ENCODE peak calls at places on chromosomes 16 and 17, in eight cellular contexts. One of them, this sample, is unnamed.

GRCh38 chr17:81061027-81061426 is 26.1 kb downstream of the BAIAP2 start:
- DNase-seq in NCI-H2081: no peak
- DNase-seq in tibial artery: no peak
- DNase-seq in renal cortical epithelial cell: no peak
- DNase-seq in right cardiac atrium: no peak
- DNase-seq in HCT116: no peak
- DNase-seq in PC-9: no peak
- DNase-seq in HS-27A: no peak
- DNase-seq in this sample: no peak

GRCh38 chr17:48816774-48817590 is at the start of gene TTLL6:
- DNase-seq in tibial artery: peak; percentile 84
- DNase-seq in right cardiac atrium: peak; percentile 89
- DNase-seq in renal cortical epithelial cell: peak; percentile 73
- DNase-seq in HCT116: peak; percentile 89
- DNase-seq in NCI-H2081: peak; percentile 99
- DNase-seq in HS-27A: no peak
- DNase-seq in PC-9: peak; percentile 88
- DNase-seq in this sample: peak; percentile 86

GRCh38 chr16:22732315-22732840 is 81.6 kb upstream of the HS3ST2 start:
- DNase-seq in NCI-H2081: no peak
- DNase-seq in right cardiac atrium: no peak
- DNase-seq in tibial artery: no peak
- DNase-seq in PC-9: no peak
- DNase-seq in HS-27A: no peak
- DNase-seq in renal cortical epithelial cell: no peak
- DNase-seq in HCT116: no peak
- DNase-seq in this sample: no peak

GRCh38 chr17:72901657-72902056 is 190.8 kb downstream of the SLC39A11 start:
- DNase-seq in HS-27A: no peak
- DNase-seq in PC-9: no peak
- DNase-seq in renal cortical epithelial cell: no peak
- DNase-seq in right cardiac atrium: no peak
- DNase-seq in HCT116: no peak
- DNase-seq in NCI-H2081: no peak
- DNase-seq in tibial artery: no peak
- DNase-seq in this sample: no peak

GRCh38 chr17:81230043-81230820 is 7.5 kb upstream of the CEP131 start:
- DNase-seq in PC-9: no peak
- DNase-seq in NCI-H2081: no peak
- DNase-seq in renal cortical epithelial cell: no peak
- DNase-seq in right cardiac atrium: peak; percentile 10
- DNase-seq in tibial artery: peak; percentile 66
- DNase-seq in HCT116: no peak
- DNase-seq in HS-27A: no peak
- DNase-seq in this sample: peak; percentile 26

GRCh38 chr17:42180922-42181850 is at the start of gene KCNH4:
- DNase-seq in NCI-H2081: peak; percentile 89
- DNase-seq in HS-27A: peak; percentile 55
- DNase-seq in right cardiac atrium: peak; percentile 86
- DNase-seq in renal cortical epithelial cell: peak; percentile 47
- DNase-seq in HCT116: peak; percentile 34
- DNase-seq in PC-9: no peak
- DNase-seq in tibial artery: peak; percentile 80
- DNase-seq in this sample: peak; percentile 29

GRCh38 chr16:23832882-23833281 is 2.9 kb upstream of the PRKCB start:
- DNase-seq in HCT116: no peak
- DNase-seq in tibial artery: no peak
- DNase-seq in HS-27A: no peak
- DNase-seq in renal cortical epithelial cell: no peak
- DNase-seq in PC-9: no peak
- DNase-seq in NCI-H2081: no peak
- DNase-seq in right cardiac atrium: no peak
- DNase-seq in this sample: no peak

GRCh38 chr17:17561408-17562144 is 29.9 kb downstream of the PEMT start:
- DNase-seq in right cardiac atrium: peak; percentile 76
- DNase-seq in HCT116: no peak
- DNase-seq in tibial artery: peak; percentile 74
- DNase-seq in PC-9: no peak
- DNase-seq in renal cortical epithelial cell: peak; percentile 86
- DNase-seq in HS-27A: no peak
- DNase-seq in NCI-H2081: no peak
- DNase-seq in this sample: peak; percentile 59

GRCh38 chr17:49583889-49584288 is 8.2 kb downstream of the NXPH3 start:
- DNase-seq in PC-9: no peak
- DNase-seq in right cardiac atrium: no peak
- DNase-seq in NCI-H2081: no peak
- DNase-seq in renal cortical epithelial cell: no peak
- DNase-seq in tibial artery: no peak
- DNase-seq in HS-27A: no peak
- DNase-seq in HCT116: no peak
- DNase-seq in this sample: no peak

This sample was measured in NCI-H460.